ENCODE peak calls at places on chromosome 12, in seven cellular contexts. V is stimulated activated CD4-positive, alpha-beta T cell treated with anti-CD3 and anti-CD28 coated beads, Interleukin-2, amount 100 ng/mL, for 48 hours; W is coronary artery; K is fibroblast of the conjunctiva; Z is GM23248; A is activated T-cell treated with anti-CD3 and anti-CD28 coated beads, Interleukin-2, amount 50 U/mL, for 48 hours; E is mesenteric fat pad. J is an unnamed sample.

GRCh38 chr12:110246690-110247339 is 34.2 kb upstream of the ATP2A2 start:
- DNase-seq in Z (no peak), W (no peak), A (no peak), E (no peak), V (no peak), K (no peak), J (no peak)

GRCh38 chr12:82479511-82479910 is 121.2 kb downstream of the METTL25 start:
- DNase-seq in A (no peak), V (no peak), W (no peak), K (no peak), Z (peak), E (no peak), J (no peak)

GRCh38 chr12:52874573-52875435 is 26.0 kb upstream of the KRT78 start:
- DNase-seq in Z (peak), E (no peak), V (no peak), K (no peak), W (no peak), A (no peak), J (no peak)

GRCh38 chr12:75705749-75706719 is 194.6 kb upstream of the KRR1 start:
- DNase-seq in E (no peak), V (no peak), Z (peak), A (no peak), W (no peak), K (peak), J (no peak)

GRCh38 chr12:92007787-92008186 is 137.9 kb downstream of the BTG1 start:
- DNase-seq in K (no peak), V (no peak), W (no peak), Z (no peak), E (no peak), A (no peak), J (no peak)

GRCh38 chr12:32025906-32026305 is 66.7 kb downstream of the RESF1 start:
- DNase-seq in Z (no peak), E (peak), K (no peak), V (peak), A (peak), W (no peak), J (peak)

GRCh38 chr12:22283006-22283506 is 51.5 kb downstream of the ST8SIA1 start:
- DNase-seq in W (no peak), E (no peak), V (no peak), Z (peak), A (no peak), K (peak), J (no peak)

GRCh38 chr12:96343347-96343954 is 56.8 kb downstream of the CDK17 start:
- DNase-seq in W (no peak), A (no peak), Z (peak), E (no peak), K (no peak), V (no peak), J (peak)

GRCh38 chr12:53568428-53569173 is 57.6 kb downstream of the ATF7 start:
- DNase-seq in V (no peak), A (no peak), Z (no peak), W (no peak), K (no peak), E (no peak), J (no peak)

GRCh38 chr12:47874316-47874715 is 30.5 kb downstream of the VDR start:
- DNase-seq in Z (no peak), K (no peak), W (no peak), E (no peak), A (no peak), V (no peak), J (no peak)

GRCh38 chr12:47752552-47752951 is 6.1 kb downstream of the RAPGEF3 start:
- DNase-seq in A (no peak), Z (peak), K (peak), E (no peak), V (no peak), W (no peak), J (no peak)

GRCh38 chr12:122793685-122794106 is 19.3 kb downstream of the CCDC62 start:
- DNase-seq in V (no peak), W (no peak), K (peak), A (peak), E (no peak), Z (peak), J (peak)

GRCh38 chr12:32843528-32844095 is 53.0 kb downstream of the PKP2 start:
- DNase-seq in E (no peak), Z (peak), K (no peak), A (no peak), W (no peak), V (no peak), J (no peak)

GRCh38 chr12:19440019-19440858 is 947 bp downstream of the AEBP2 start:
- DNase-seq in W (peak), A (peak), E (no peak), Z (peak), K (peak), V (peak), J (peak)

GRCh38 chr12:28759334-28759733 is 389.7 kb upstream of the FAR2 start:
- DNase-seq in Z (peak), A (no peak), V (no peak), W (no peak), K (no peak), E (no peak), J (no peak)

GRCh38 chr12:19965196-19966038 is 402.9 kb upstream of the PDE3A start:
- DNase-seq in Z (no peak), V (no peak), A (no peak), K (no peak), E (no peak), W (no peak), J (no peak)

GRCh38 chr12:93191956-93192355 is 185.8 kb upstream of the NUDT4 start:
- DNase-seq in W (no peak), Z (peak), V (no peak), K (no peak), E (no peak), A (no peak), J (no peak)

GRCh38 chr12:124874188-124874587 is 10.5 kb upstream of the SCARB1 start:
- DNase-seq in K (no peak), V (no peak), E (no peak), Z (no peak), W (no peak), A (no peak), J (no peak)

GRCh38 chr12:52423661-52424503 is 10.3 kb downstream of the KRT75 start:
- DNase-seq in E (no peak), V (no peak), A (no peak), Z (no peak), K (no peak), W (no peak), J (no peak)

GRCh38 chr12:125220404-125221273 is 155.4 kb downstream of the AACS start:
- DNase-seq in K (no peak), W (no peak), E (no peak), A (no peak), V (no peak), Z (no peak), J (no peak)

GRCh38 chr12:12606793-12607589 is 4.7 kb upstream of the CREBL2 start:
- DNase-seq in W (no peak), V (no peak), K (no peak), A (no peak), Z (peak), E (no peak), J (no peak)

GRCh38 chr12:93894391-93895095 is 217.4 kb downstream of the CRADD start:
- DNase-seq in E (no peak), Z (peak), K (peak), W (peak), A (no peak), V (no peak), J (no peak)

GRCh38 chr12:7113389-7113871 is 4.4 kb upstream of the C1RL start:
- DNase-seq in V (peak), A (peak), W (no peak), Z (peak), E (peak), K (peak), J (peak)

GRCh38 chr12:39070775-39071174 is 165.4 kb upstream of the CPNE8 start:
- DNase-seq in E (no peak), Z (no peak), W (no peak), K (no peak), A (no peak), V (no peak), J (no peak)

GRCh38 chr12:5388581-5389535 is 43.0 kb upstream of the NTF3 start:
- DNase-seq in A (no peak), K (no peak), W (no peak), Z (peak), V (no peak), E (no peak), J (no peak)

GRCh38 chr12:41981758-41982157 is 162.9 kb downstream of the GXYLT1 start:
- DNase-seq in V (no peak), K (peak), W (no peak), A (no peak), Z (peak), E (no peak), J (no peak)

GRCh38 chr12:65461017-65461416 is 182.5 kb downstream of the MSRB3 start:
- DNase-seq in Z (no peak), W (no peak), K (no peak), V (no peak), A (no peak), E (no peak), J (no peak)

GRCh38 chr12:132171293-132171967 is 27.2 kb downstream of the NOC4L start:
- DNase-seq in V (no peak), Z (no peak), K (no peak), A (no peak), W (no peak), E (no peak), J (no peak)

GRCh38 chr12:68581926-68582325 is 28.8 kb upstream of the RAP1B start:
- DNase-seq in A (no peak), E (no peak), V (no peak), K (no peak), W (no peak), Z (no peak), J (no peak)

GRCh38 chr12:15669256-15669948 is 119.8 kb downstream of the EPS8 start:
- DNase-seq in A (no peak), W (no peak), Z (peak), E (no peak), K (no peak), V (no peak), J (no peak)

GRCh38 chr12:96907681-96908163 is 665 bp downstream of the NEDD1 start:
- DNase-seq in W (no peak), K (peak), E (no peak), Z (peak), V (peak), A (peak), J (no peak)

GRCh38 chr12:113899844-113900471 is 66.2 kb downstream of the RBM19 start:
- DNase-seq in V (no peak), A (no peak), W (no peak), Z (no peak), E (no peak), K (no peak), J (no peak)

GRCh38 chr12:51887476-51888315 is at the start of gene ANKRD33:
- DNase-seq in K (no peak), V (no peak), W (peak), A (peak), Z (peak), E (peak), J (no peak)

GRCh38 chr12:53218551-53219114 is 11.6 kb upstream of the ITGB7 start:
- DNase-seq in W (no peak), A (no peak), K (no peak), Z (peak), E (no peak), V (no peak), J (no peak)

GRCh38 chr12:114683709-114684097 is 272 bp downstream of the TBX3 start:
- DNase-seq in Z (no peak), W (no peak), V (no peak), K (no peak), A (no peak), E (no peak), J (no peak)

J was measured in Jurkat, Clone E6-1.